ENCODE peak calls at places on chromosome 2, in nine cellular contexts. A is amygdala; M is cardiac muscle cell; D is AG09309; V is PC-9; T is ecto neural progenitor cell; C is NCI-H2081 treated with DMSO at 0.1 percent for 48 hours; N is naive thymus-derived CD4-positive, alpha-beta T cell; Y is myocyte. H is an unnamed sample.

GRCh38 chr2:25251032-25251460 is 82.7 kb upstream of the POMC start:
- DNase-seq in A (no peak), M (no peak), D (no peak), V (no peak), T (no peak), C (no peak), N (no peak), Y (no peak), H (no peak)

GRCh38 chr2:226354434-226354833 is 445.2 kb downstream of the IRS1 start:
- DNase-seq in A (no peak), M (no peak), D (no peak), V (no peak), T (no peak), C (no peak), N (no peak), Y (peak; percentile 35), H (no peak)

GRCh38 chr2:39504790-39505335 is 67.8 kb upstream of the MAP4K3 start:
- DNase-seq in A (no peak), M (no peak), D (no peak), V (no peak), T (no peak), C (no peak), N (no peak), Y (peak; percentile 56), H (no peak)

GRCh38 chr2:159557437-159558034 is 58.8 kb downstream of the BAZ2B start:
- DNase-seq in A (no peak), M (peak; percentile 28), D (no peak), V (no peak), T (no peak), C (no peak), N (no peak), Y (peak; percentile 16), H (no peak)

GRCh38 chr2:175187378-175187777 is 5.9 kb upstream of the ATP5MC3 start:
- DNase-seq in A (no peak), M (peak; percentile 25), D (no peak), V (no peak), T (no peak), C (no peak), N (peak; percentile 11), Y (no peak), H (no peak)

GRCh38 chr2:152875832-152876669 is 157.6 kb downstream of the ARL6IP6 start:
- DNase-seq in A (no peak), M (no peak), D (no peak), V (no peak), T (no peak), C (no peak), N (no peak), Y (peak; percentile 6), H (no peak)

GRCh38 chr2:174750923-174751441 is 13.3 kb downstream of the CHRNA1 start:
- DNase-seq in A (no peak), M (no peak), D (no peak), V (no peak), T (no peak), C (no peak), N (peak; percentile 9), Y (no peak), H (no peak)

GRCh38 chr2:217890445-217890844 is 112.3 kb downstream of the TNS1 start:
- DNase-seq in A (no peak), M (peak; percentile 44), D (peak; percentile 91), V (peak; percentile 32), T (no peak), C (no peak), N (no peak), Y (peak; percentile 81), H (peak; percentile 62)

GRCh38 chr2:109383505-109384307 is 230.1 kb downstream of the SEPTIN10 start:
- DNase-seq in A (no peak), M (no peak), D (no peak), V (no peak), T (peak; percentile 23), C (no peak), N (no peak), Y (no peak), H (no peak)

GRCh38 chr2:171487803-171488259 is 34.4 kb upstream of the CYBRD1 start:
- DNase-seq in A (no peak), M (no peak), D (no peak), V (no peak), T (no peak), C (no peak), N (no peak), Y (no peak), H (no peak)

H was measured in AG04450.